ENCODE peak calls at places on chromosomes 16 and 17, in four cellular contexts. V, F, D and R are unnamed samples.

GRCh38 chr17:71329310-71330098 is 791.3 kb upstream of the SOX9 start:
- DNase-seq in F (no peak), D (no peak), V (no peak), R (no peak)

GRCh38 chr16:47004652-47005051 is 31.2 kb upstream of the DNAJA2 start:
- DNase-seq in D (no peak), V (no peak), F (no peak), R (no peak)

GRCh38 chr17:64234961-64235360 is 28.1 kb downstream of the TEX2 start:
- DNase-seq in F (no peak), V (no peak), D (no peak), R (no peak)

GRCh38 chr17:30472238-30472890 is 4.8 kb upstream of the GOSR1 start:
- DNase-seq in D (no peak), V (no peak), F (no peak), R (no peak)

GRCh38 chr17:81267390-81268067 is 27.6 kb downstream of the SLC38A10 start:
- DNase-seq in V (no peak), F (no peak), D (no peak), R (no peak)

GRCh38 chr17:41682611-41683010 is 6.1 kb upstream of the EIF1 start:
- DNase-seq in V (no peak), D (no peak), F (no peak), R (no peak)

GRCh38 chr17:55622547-55622946 is 100.1 kb downstream of the TMEM100 start:
- DNase-seq in D (no peak), V (no peak), F (no peak), R (no peak)

GRCh38 chr17:48594412-48595106 is 980 bp upstream of the HOXB5 start:
- DNase-seq in F (no peak), V (no peak), D (no peak), R (no peak)

GRCh38 chr17:57073626-57074025 is 11.4 kb upstream of the AKAP1 start:
- DNase-seq in D (no peak), V (no peak), F (no peak), R (no peak)

GRCh38 chr17:48278755-48279491 is 151.1 kb downstream of the SKAP1 start:
- DNase-seq in F (no peak), D (no peak), V (no peak), R (no peak)

GRCh38 chr16:4260360-4260759 is 12.5 kb downstream of the TFAP4 start:
- DNase-seq in V (no peak), F (no peak), D (no peak), R (no peak)

GRCh38 chr16:89562027-89562599 is 1.6 kb downstream of the RPL13 start:
- DNase-seq in F (no peak), V (no peak), D (no peak), R (no peak)

GRCh38 chr16:85192736-85193493 is 80.6 kb upstream of the CIBAR2 start:
- DNase-seq in D (no peak), V (no peak), F (no peak), R (no peak)

GRCh38 chr17:7903154-7904103 is 12.7 kb downstream of the RNF227 start:
- DNase-seq in F (no peak), V (no peak), D (no peak), R (no peak)

GRCh38 chr16:55703003-55704001 is 47.5 kb downstream of the SLC6A2 start:
- DNase-seq in V (no peak), F (no peak), D (peak), R (peak)

GRCh38 chr16:5622234-5622884 is 524.8 kb upstream of the EEF2KMT start:
- DNase-seq in V (no peak), D (no peak), F (no peak), R (no peak)

GRCh38 chr16:47142469-47143328 is 1.0 kb downstream of the NETO2 start:
- DNase-seq in D (peak), V (no peak), F (no peak), R (no peak)

GRCh38 chr17:16551878-16552636 is 16.9 kb downstream of the ZNF287 start:
- DNase-seq in D (no peak), V (no peak), F (no peak), R (no peak)

GRCh38 chr17:75738218-75738802 is 17.1 kb downstream of the ITGB4 start:
- DNase-seq in F (no peak), D (peak), V (no peak), R (peak)

GRCh38 chr17:8913879-8914278 is 46.4 kb upstream of the PIK3R6 start:
- DNase-seq in F (no peak), D (no peak), V (no peak), R (no peak)

GRCh38 chr16:79283578-79283977 is 317.0 kb downstream of the MAF start:
- DNase-seq in V (no peak), F (no peak), D (no peak), R (no peak)

GRCh38 chr16:72597938-72598337 is 426.0 kb upstream of the PMFBP1 start:
- DNase-seq in F (peak), V (no peak), D (no peak), R (no peak)

GRCh38 chr17:41655611-41656111 is 31.3 kb upstream of the KRT17 start:
- DNase-seq in F (no peak), D (no peak), V (peak), R (no peak)

GRCh38 chr17:14004927-14005630 is 64.2 kb upstream of the COX10 start:
- DNase-seq in F (no peak), D (no peak), V (no peak), R (no peak)

GRCh38 chr17:68588362-68588761 is 12.8 kb downstream of the FAM20A start:
- DNase-seq in V (no peak), F (no peak), D (no peak), R (no peak)

GRCh38 chr17:34709108-34709779 is 129.9 kb downstream of the TMEM132E start:
- DNase-seq in F (no peak), V (no peak), D (no peak), R (no peak)

GRCh38 chr17:63665527-63666214 is 34.3 kb downstream of the LIMD2 start:
- DNase-seq in V (no peak), F (peak), D (no peak), R (no peak)

GRCh38 chr17:65630502-65630901 is 69.1 kb upstream of the AXIN2 start:
- DNase-seq in F (no peak), V (no peak), D (no peak), R (no peak)

GRCh38 chr16:27781195-27781524 is 231.2 kb downstream of the KATNIP start:
- DNase-seq in F (no peak), V (no peak), D (no peak), R (no peak)

GRCh38 chr17:40065041-40065770 is 2.4 kb downstream of the THRA start:
- DNase-seq in D (no peak), F (no peak), V (no peak), R (no peak)

GRCh38 chr16:6483634-6484033 is 849.0 kb upstream of the RBFOX1 start:
- DNase-seq in D (no peak), F (no peak), V (peak), R (no peak)

GRCh38 chr16:4369006-4369766 is 2.5 kb upstream of the VASN start:
- DNase-seq in V (no peak), F (no peak), D (no peak), R (no peak)

GRCh38 chr17:43695968-43696865 is 34.5 kb upstream of the MEOX1 start:
- DNase-seq in F (no peak), D (no peak), V (no peak), R (no peak)

GRCh38 chr17:50256826-50257573 is 17.3 kb upstream of the TMEM92 start:
- DNase-seq in V (no peak), D (peak), F (no peak), R (no peak)

GRCh38 chr17:330993-331701 is 21.5 kb downstream of the RPH3AL start:
- DNase-seq in V (no peak), F (no peak), D (no peak), R (no peak)

GRCh38 chr17:22695228-22695619 is 1002.9 kb downstream of the KCNJ18 start:
- DNase-seq in F (no peak), V (no peak), D (peak), R (no peak)

GRCh38 chr16:735982-736453 is 4.8 kb downstream of the CIAO3 start:
- DNase-seq in F (no peak), V (no peak), D (no peak), R (no peak)

GRCh38 chr17:27324940-27325339 is 31.0 kb downstream of the WSB1 start:
- DNase-seq in V (peak), D (no peak), F (no peak), R (no peak)
- TF ChIP-seq USF2 in V (no peak), D (no peak), F (no peak), R (no peak)

GRCh38 chr16:16014329-16015224 is 65.2 kb downstream of the ABCC1 start:
- DNase-seq in V (no peak), D (no peak), F (no peak), R (peak)
- TF ChIP-seq ZNF274 in V (no peak), D (no peak), F (no peak), R (no peak)

GRCh38 chr16:29697391-29697790 is 18.4 kb downstream of the QPRT start:
- DNase-seq in V (no peak), F (no peak), D (no peak), R (no peak)

GRCh38 chr16:29696881-29697331 is 17.9 kb downstream of the QPRT start:
- DNase-seq in D (no peak), V (no peak), F (no peak), R (no peak)

GRCh38 chr16:29698042-29698441 is 19.1 kb downstream of the QPRT start:
- DNase-seq in V (no peak), F (no peak), D (no peak), R (no peak)

GRCh38 chr16:29698484-29699323 is 19.7 kb downstream of the QPRT start:
- DNase-seq in F (no peak), D (no peak), V (no peak), R (no peak)

GRCh38 chr16:29694384-29695195 is 15.6 kb downstream of the QPRT start:
- DNase-seq in F (no peak), V (no peak), D (no peak), R (no peak)
- TF ChIP-seq USF2 in F (no peak), V (no peak), D (no peak), R (no peak)

GRCh38 chr17:59093145-59093701 is 13.5 kb downstream of the TRIM37 start:
- DNase-seq in D (no peak), V (no peak), F (no peak), R (no peak)

GRCh38 chr17:59094921-59095530 is 11.7 kb downstream of the TRIM37 start:
- DNase-seq in D (no peak), V (no peak), F (no peak), R (no peak)

GRCh38 chr17:59097876-59098275 is 8.8 kb downstream of the TRIM37 start:
- DNase-seq in V (no peak), F (no peak), D (no peak), R (no peak)

DNA sequence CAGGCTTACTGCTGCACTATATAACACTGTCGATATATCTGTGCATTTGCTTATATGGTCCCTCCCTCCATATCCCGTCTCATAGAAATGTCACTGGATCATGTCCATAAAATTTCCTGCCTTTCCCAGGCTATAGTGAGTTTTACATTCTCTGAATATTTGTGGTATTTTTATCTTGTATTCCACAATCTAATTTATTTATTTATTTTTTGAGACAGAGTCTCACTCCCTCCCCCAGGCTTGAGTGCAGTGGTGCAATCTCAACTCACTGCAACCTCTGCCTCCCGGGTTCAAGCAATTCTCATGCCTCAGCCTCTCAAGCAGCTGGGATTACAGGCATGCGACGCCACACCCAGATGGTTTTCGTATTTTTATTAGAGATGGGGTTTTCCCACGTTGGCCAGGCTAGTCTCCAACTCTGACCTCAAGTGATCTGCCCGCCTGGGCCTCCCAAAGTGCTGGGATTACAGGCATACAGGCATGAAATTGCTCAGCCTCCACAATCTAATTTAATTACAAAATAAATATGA is 12.9 kb downstream of the TRIM37 start:
- DNase-seq in D (no peak), V (no peak), F (no peak), R (peak)
- TF ChIP-seq ZNF274 in D (no peak), V (no peak), F (no peak), R (no peak)